ENCODE peak calls at places on chromosomes 1 and 21, in ten cellular contexts. G is transverse colon; D is CD8-positive, alpha-beta T cell; O is suprapubic skin; J is adrenal gland; F is heart right ventricle; A is PC-3; Z is tibial nerve; T is SJSA1; I is stomach. W is an unnamed sample. For H3K27me3, the result is how much of the 10 kb centered on the place peaks cover.

GRCh38 chr1:23646086-23646485 is 45.5 kb upstream of the RPL11 start:
- DNase-seq in F (no peak), T (no peak), I (no peak), O (no peak), Z (no peak), D (no peak), G (no peak), J (no peak), A (no peak), W (no peak)

GRCh38 chr1:172308577-172308976 is 111.9 kb upstream of the C1orf105 start:
- DNase-seq in I (no peak), Z (no peak), J (no peak), T (no peak), G (no peak), O (no peak), D (no peak), F (no peak), A (no peak), W (no peak)

GRCh38 chr1:115356356-115356755 is 18.3 kb upstream of the NGF start:
- DNase-seq in J (no peak), O (no peak), G (no peak), F (no peak), A (no peak), I (no peak), T (peak), D (no peak), Z (no peak), W (no peak)

GRCh38 chr1:239947789-239948188 is 143.9 kb upstream of the FMN2 start:
- DNase-seq in A (peak), D (no peak), I (no peak), J (no peak), F (no peak), T (no peak), O (no peak), G (no peak), Z (no peak), W (no peak)

GRCh38 chr1:119276558-119276957 is 92.0 kb upstream of the HAO2 start:
- DNase-seq in D (no peak), G (no peak), I (no peak), J (no peak), O (no peak), Z (no peak), A (peak), T (no peak), F (no peak), W (no peak)

GRCh38 chr1:205577874-205578658 is 53.7 kb downstream of the ELK4 start:
- DNase-seq in F (no peak), D (no peak), G (peak), O (peak), Z (no peak), A (no peak), T (no peak), J (peak), I (peak), W (no peak)

GRCh38 chr1:235632538-235633219 is 16.9 kb downstream of the GNG4 start:
- DNase-seq in Z (no peak), F (no peak), J (peak), A (peak), G (no peak), O (no peak), T (peak), I (no peak), D (no peak), W (no peak)

GRCh38 chr1:203121186-203122015 is 6.1 kb upstream of the ADORA1 start:
- DNase-seq in D (no peak), I (no peak), G (no peak), O (peak), F (no peak), J (no peak), A (no peak), Z (no peak), T (no peak), W (no peak)

GRCh38 chr1:159076753-159077656 is at the start of gene AIM2:
- DNase-seq in T (no peak), G (peak), F (peak), A (peak), D (peak), O (no peak), J (peak), Z (no peak), I (peak), W (peak)

GRCh38 chr1:161676958-161677689 is 14.2 kb downstream of the FCGR2B start:
- DNase-seq in I (peak), A (no peak), O (no peak), J (no peak), T (no peak), D (no peak), F (no peak), Z (no peak), G (no peak), W (no peak)

GRCh38 chr21:44958471-44959191 is 18.8 kb downstream of the SLX9 start:
- DNase-seq in Z (peak), F (peak), J (peak), D (no peak), I (peak), T (no peak), G (peak), O (no peak), A (no peak), W (no peak)

GRCh38 chr1:3345792-3346191 is 108.7 kb upstream of the ARHGEF16 start:
- DNase-seq in O (no peak), J (no peak), G (no peak), D (no peak), Z (no peak), I (no peak), T (no peak), A (no peak), F (no peak), W (no peak)

GRCh38 chr1:31111290-31111951 is 45.9 kb upstream of the PUM1 start:
- DNase-seq in D (no peak), F (peak), Z (peak), J (peak), A (peak), O (no peak), I (peak), T (no peak), G (peak), W (peak)

GRCh38 chr1:87864676-87865075 is 536.0 kb downstream of the LMO4 start:
- DNase-seq in G (no peak), Z (no peak), D (no peak), J (no peak), O (no peak), A (no peak), F (no peak), I (no peak), T (no peak), W (no peak)

GRCh38 chr1:156496211-156496761 is 4.3 kb downstream of the MEF2D start:
- DNase-seq in I (no peak), G (peak), F (no peak), J (no peak), T (no peak), O (no peak), A (no peak), Z (no peak), D (no peak), W (no peak)

GRCh38 chr1:152473887-152474537 is 36.6 kb upstream of the LCE5A start:
- DNase-seq in G (no peak), Z (no peak), T (no peak), F (no peak), I (no peak), D (no peak), O (no peak), J (no peak), A (no peak), W (no peak)

GRCh38 chr1:53346814-53347176 is 18.9 kb upstream of the LRP8 start:
- DNase-seq in I (no peak), G (no peak), A (no peak), T (no peak), O (peak), Z (no peak), D (no peak), J (no peak), F (no peak), W (no peak)

GRCh38 chr1:27967884-27968466 is 8.2 kb downstream of the XKR8 start:
- DNase-seq in D (no peak), F (no peak), A (no peak), I (no peak), O (no peak), Z (no peak), J (no peak), T (no peak), G (no peak), W (no peak)

GRCh38 chr1:178168535-178168934 is 74.6 kb downstream of the RASAL2 start:
- DNase-seq in I (no peak), G (no peak), A (peak), Z (no peak), D (no peak), T (no peak), F (no peak), O (no peak), J (no peak), W (no peak)

GRCh38 chr1:175124842-175125241 is 57.2 kb downstream of the TNN start:
- DNase-seq in J (no peak), D (no peak), A (no peak), Z (no peak), T (no peak), O (no peak), G (no peak), I (no peak), F (no peak), W (no peak)

GRCh38 chr1:38207275-38207674 is 160.7 kb upstream of the POU3F1 start:
- DNase-seq in O (no peak), G (no peak), T (no peak), A (no peak), I (no peak), D (no peak), F (no peak), Z (no peak), J (no peak), W (no peak)

GRCh38 chr1:204139088-204139487 is 12.8 kb downstream of the ETNK2 start:
- DNase-seq in O (no peak), T (no peak), A (no peak), I (no peak), F (no peak), D (no peak), Z (no peak), G (no peak), J (no peak), W (no peak)

GRCh38 chr1:89557954-89558353 is 33.3 kb downstream of the LRRC8B start:
- DNase-seq in J (no peak), G (no peak), A (peak), Z (no peak), I (no peak), F (no peak), O (no peak), D (no peak), T (no peak), W (no peak)

GRCh38 chr21:26842976-26843911 is 2.0 kb downstream of the ADAMTS1 start:
- DNase-seq in F (peak), A (peak), T (peak), O (peak), G (peak), D (no peak), J (peak), I (peak), Z (peak), W (peak)

GRCh38 chr1:182781849-182782586 is 7.6 kb upstream of the NPL start:
- DNase-seq in O (peak), G (peak), D (peak), F (peak), I (peak), A (peak), J (peak), T (peak), Z (peak), W (peak)

GRCh38 chr1:25563330-25564215 is 20.2 kb downstream of the LDLRAP1 start:
- DNase-seq in Z (no peak), J (no peak), D (no peak), O (no peak), F (no peak), G (no peak), A (no peak), I (no peak), T (no peak), W (no peak)

GRCh38 chr1:228259368-228259894 is 51.6 kb downstream of the OBSCN start:
- DNase-seq in D (no peak), G (no peak), F (no peak), Z (no peak), A (no peak), J (no peak), T (no peak), O (no peak), I (no peak), W (no peak)

GRCh38 chr21:45331521-45332257 is 44.0 kb upstream of the POFUT2 start:
- DNase-seq in G (no peak), A (no peak), J (no peak), T (peak), F (no peak), D (no peak), Z (no peak), O (no peak), I (no peak), W (no peak)

GRCh38 chr1:18941221-18942141 is 15.0 kb downstream of the IFFO2 start:
- DNase-seq in J (peak), A (peak), I (no peak), D (no peak), G (no peak), T (peak), F (no peak), O (no peak), Z (no peak), W (no peak)

GRCh38 chr1:93459126-93459525 is 11.2 kb downstream of the FNBP1L start:
- DNase-seq in G (no peak), A (no peak), D (no peak), J (no peak), I (no peak), F (no peak), Z (no peak), O (no peak), T (no peak), W (no peak)

GRCh38 chr1:180248731-180249681 is 18.9 kb downstream of the LHX4 start:
- DNase-seq in O (no peak), F (no peak), Z (no peak), T (peak), A (no peak), D (no peak), I (no peak), J (no peak), G (no peak), W (no peak)

GRCh38 chr1:234154320-234155251 is 218.7 kb upstream of the COA6 start:
- DNase-seq in F (no peak), Z (no peak), O (no peak), A (peak), T (peak), J (peak), I (no peak), D (no peak), G (no peak), W (no peak)
- H3K27ac ChIP-seq in F (no peak), Z (no peak), O (no peak), A (no peak), T (no peak), J (no peak), I (no peak), D (no peak), G (no peak), W (no peak)

GRCh38 chr1:197800379-197801110 is 25.3 kb upstream of the DENND1B start:
- DNase-seq in J (no peak), I (no peak), A (no peak), F (no peak), Z (no peak), T (no peak), O (no peak), G (no peak), D (no peak), W (no peak)
- H3K4me3 ChIP-seq in J (no peak), I (no peak), A (no peak), F (no peak), Z (no peak), T (no peak), O (no peak), G (no peak), D (no peak), W (no peak)

GRCh38 chr1:109116286-109116685 is 2.4 kb downstream of the ELAPOR1 start:
- DNase-seq in J (no peak), D (no peak), T (no peak), G (no peak), A (no peak), I (peak), Z (no peak), F (no peak), O (no peak), W (no peak)
- H3K27me3 ChIP-seq in J (under half), D (under half), T (under half), G (under half), A (under half), I (under half), Z (under half), F (under half), O (under half), W (under half)

DNA sequence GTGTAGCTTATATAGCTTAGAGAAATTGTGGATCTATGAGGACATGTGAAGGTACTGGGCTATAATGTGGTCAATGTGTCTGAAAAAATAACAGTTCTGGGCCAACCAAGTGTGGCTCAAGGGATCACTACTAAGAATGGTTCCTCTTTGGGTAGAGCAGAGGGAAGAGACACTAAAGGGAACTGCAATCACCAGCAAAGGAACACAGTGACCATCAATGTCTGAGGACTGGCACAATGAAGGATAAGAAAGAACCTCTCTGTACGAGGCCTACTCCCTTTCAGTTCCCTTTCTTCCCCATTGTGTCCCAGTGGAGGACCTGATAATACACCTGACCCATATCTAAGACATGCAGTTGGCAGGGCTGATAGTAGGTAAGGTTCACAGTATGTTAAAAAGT is 89.9 kb upstream of the JAK1 start:
- DNase-seq in T (no peak), A (no peak), G (no peak), O (no peak), J (no peak), I (no peak), Z (no peak), D (no peak), F (no peak), W (no peak)
- H3K27ac ChIP-seq in T (no peak), A (no peak), G (no peak), O (no peak), J (no peak), I (no peak), Z (no peak), D (no peak), F (no peak), W (peak)

W was measured in lung.